ENCODE peak calls at places on chromosomes 5 and 9, in nine cellular contexts. W is upper lobe of right lung, M is NCI-H2029 treated with DMSO at 0.1 percent for 48 hours, G is heart left ventricle, D is epithelial cell of esophagus, U is fibroblast of pulmonary artery, A is NCI-H1417, O is T-helper 2 cell, Z is left cardiac atrium. F is an unnamed sample.

GRCh38 chr5:17118631-17119030 is 98.8 kb upstream of the BASP1 start:
- DNase-seq in M (no peak), W (no peak), A (no peak), G (peak; percentile 58), U (peak; percentile 97), Z (peak; percentile 60), O (no peak), D (peak; percentile 95), F (peak; percentile 80)

GRCh38 chr5:141862936-141863543 is 15.2 kb downstream of the PCDH1 start:
- DNase-seq in Z (no peak), A (no peak), G (no peak), M (no peak), O (no peak), U (no peak), D (no peak), W (peak; percentile 57), F (no peak)

GRCh38 chr5:998276-998974 is 10.2 kb upstream of the NKD2 start:
- DNase-seq in A (no peak), Z (peak; percentile 29), M (no peak), W (peak; percentile 58), D (no peak), U (no peak), O (no peak), G (peak; percentile 28), F (no peak)

GRCh38 chr9:109950710-109951443 is 170.9 kb downstream of the PALM2AKAP2 start:
- DNase-seq in U (no peak), M (no peak), O (no peak), G (no peak), Z (no peak), D (no peak), A (no peak), W (no peak), F (no peak)

GRCh38 chr9:78189461-78189860 is 46.4 kb upstream of the CEP78 start:
- DNase-seq in A (no peak), O (no peak), M (no peak), W (no peak), Z (no peak), U (peak; percentile 77), D (no peak), G (no peak), F (no peak)

GRCh38 chr9:21766096-21766495 is 36.3 kb upstream of the MTAP start:
- DNase-seq in D (no peak), G (no peak), U (no peak), W (no peak), Z (no peak), A (no peak), M (no peak), O (no peak), F (no peak)

GRCh38 chr5:111280282-111280901 is 56.2 kb downstream of the CAMK4 start:
- DNase-seq in A (no peak), Z (no peak), O (no peak), W (no peak), G (no peak), D (no peak), U (no peak), M (no peak), F (no peak)

GRCh38 chr9:110076894-110077725 is 130.8 kb downstream of the C9orf152 start:
- DNase-seq in U (peak; percentile 74), W (no peak), G (no peak), M (no peak), O (no peak), A (no peak), D (peak; percentile 62), Z (no peak), F (no peak)

GRCh38 chr9:100428871-100429654 is 2.1 kb downstream of the MSANTD3 start:
- DNase-seq in Z (no peak), U (peak; percentile 99), G (no peak), O (no peak), A (no peak), M (no peak), D (peak; percentile 99), W (no peak), F (peak; percentile 98)

GRCh38 chr9:33765411-33765810 is 29.9 kb upstream of the PRSS3 start:
- DNase-seq in W (no peak), Z (no peak), D (peak; percentile 92), G (no peak), O (no peak), M (no peak), A (no peak), U (peak; percentile 60), F (no peak)

GRCh38 chr5:111158105-111158744 is 66.0 kb upstream of the CAMK4 start:
- DNase-seq in O (peak; percentile 16), U (peak; percentile 91), M (peak; percentile 17), Z (peak; percentile 64), W (no peak), D (peak; percentile 76), A (peak; percentile 87), G (peak; percentile 51), F (peak; percentile 52)

GRCh38 chr9:121573717-121574485 is 74.3 kb upstream of the GGTA1 start:
- DNase-seq in O (no peak), D (peak; percentile 25), U (no peak), A (no peak), W (no peak), Z (no peak), G (no peak), M (no peak), F (no peak)

GRCh38 chr5:137696481-137696880 is 39.4 kb downstream of the KLHL3 start:
- DNase-seq in A (no peak), M (no peak), Z (no peak), O (no peak), W (no peak), G (no peak), D (no peak), U (no peak), F (no peak)

GRCh38 chr5:76337949-76338589 is 65.0 kb upstream of the IQGAP2 start:
- DNase-seq in W (no peak), O (no peak), A (peak; percentile 28), D (peak; percentile 78), Z (no peak), M (no peak), U (peak; percentile 50), G (no peak), F (peak; percentile 15)

GRCh38 chr5:39068099-39068498 is 6.1 kb downstream of the RICTOR start:
- DNase-seq in D (no peak), G (no peak), W (no peak), A (no peak), U (no peak), M (no peak), Z (no peak), O (no peak), F (no peak)

GRCh38 chr5:161975350-161975749 is 92.2 kb upstream of the GABRG2 start:
- DNase-seq in O (no peak), W (no peak), A (no peak), M (no peak), U (no peak), G (no peak), D (no peak), Z (no peak), F (no peak)

GRCh38 chr9:14315754-14316573 is 2.0 kb upstream of the NFIB start:
- DNase-seq in W (peak; percentile 67), A (no peak), U (peak; percentile 85), D (no peak), G (peak; percentile 49), O (no peak), M (peak; percentile 10), Z (peak; percentile 48), F (no peak)

GRCh38 chr5:43428034-43428712 is 16.0 kb upstream of the CCL28 start:
- DNase-seq in W (no peak), G (no peak), Z (no peak), A (no peak), D (peak; percentile 95), O (no peak), U (peak; percentile 43), M (no peak), F (no peak)

GRCh38 chr9:118331622-118332045 is 627.4 kb downstream of the TLR4 start:
- DNase-seq in G (peak; percentile 28), D (peak; percentile 51), Z (peak; percentile 35), U (peak; percentile 27), W (no peak), O (no peak), A (no peak), M (no peak), F (peak; percentile 38)

GRCh38 chr5:42268630-42269029 is 154.6 kb upstream of the GHR start:
- DNase-seq in W (no peak), G (no peak), O (no peak), D (peak; percentile 5), Z (no peak), U (peak; percentile 10), A (no peak), M (no peak), F (peak; percentile 1)

GRCh38 chr5:150637245-150638052 is 3.0 kb upstream of the SYNPO start:
- DNase-seq in A (no peak), G (no peak), M (no peak), W (no peak), D (peak; percentile 78), U (peak; percentile 89), O (no peak), Z (no peak), F (peak; percentile 77)

GRCh38 chr9:121393318-121393717 is 23.3 kb upstream of the STOM start:
- DNase-seq in O (no peak), D (peak; percentile 90), M (no peak), Z (no peak), A (no peak), G (no peak), U (no peak), W (no peak), F (no peak)

GRCh38 chr9:129282308-129283211 is 104.5 kb upstream of the IER5L start:
- DNase-seq in A (no peak), Z (no peak), U (no peak), W (peak; percentile 72), M (no peak), G (no peak), O (no peak), D (no peak), F (no peak)

GRCh38 chr5:136016945-136017530 is 11.8 kb upstream of the TGFBI start:
- DNase-seq in U (peak; percentile 85), G (peak; percentile 45), W (no peak), A (peak; percentile 12), Z (no peak), D (peak; percentile 94), M (peak; percentile 12), O (no peak), F (no peak)

GRCh38 chr9:134661299-134661698 is 19.7 kb downstream of the COL5A1 start:
- DNase-seq in U (no peak), W (peak; percentile 44), A (no peak), D (no peak), G (peak; percentile 22), Z (no peak), O (no peak), M (no peak), F (no peak)

GRCh38 chr5:81425569-81425968 is 31.6 kb upstream of the ACOT12 start:
- DNase-seq in Z (no peak), U (peak; percentile 66), M (peak; percentile 79), G (no peak), D (peak; percentile 31), O (no peak), A (peak; percentile 45), W (no peak), F (no peak)

GRCh38 chr5:27472875-27473274 is 434.5 kb upstream of the CDH9 start:
- DNase-seq in U (no peak), M (no peak), D (no peak), A (no peak), O (no peak), Z (no peak), G (no peak), W (no peak), F (no peak)

GRCh38 chr5:115785395-115786009 is 31.0 kb downstream of the CDO1 start:
- DNase-seq in U (no peak), G (no peak), A (no peak), O (no peak), M (no peak), D (no peak), Z (no peak), W (no peak), F (no peak)

F was measured in GM04504.